ENCODE peak calls at places on chromosomes 5 and 9, in five cellular contexts. One of them, this sample, is unnamed.

GRCh38 chr9:106970219-106970975 is 107.4 kb downstream of the ZNF462 start:
- DNase-seq in neural progenitor cell: no peak
- DNase-seq in hepatocyte: no peak
- DNase-seq in SK-N-SH: no peak
- DNase-seq in OCI-LY7: no peak
- DNase-seq in this sample: no peak

GRCh38 chr5:10707198-10708187 is 53.5 kb downstream of the DAP start:
- DNase-seq in neural progenitor cell: no peak
- DNase-seq in hepatocyte: no peak
- DNase-seq in SK-N-SH: no peak
- DNase-seq in OCI-LY7: no peak
- DNase-seq in this sample: no peak

GRCh38 chr9:112166176-112167140 is 8.6 kb downstream of the SUSD1 start:
- DNase-seq in neural progenitor cell: peak
- DNase-seq in hepatocyte: peak
- DNase-seq in SK-N-SH: no peak
- DNase-seq in OCI-LY7: no peak
- DNase-seq in this sample: no peak

GRCh38 chr9:71987471-71988371 is 72.7 kb downstream of the C9orf57 start:
- DNase-seq in neural progenitor cell: no peak
- DNase-seq in hepatocyte: peak
- DNase-seq in SK-N-SH: no peak
- DNase-seq in OCI-LY7: no peak
- DNase-seq in this sample: no peak

GRCh38 chr9:15711531-15712295 is 158.9 kb downstream of the CCDC171 start:
- DNase-seq in neural progenitor cell: no peak
- DNase-seq in hepatocyte: no peak
- DNase-seq in SK-N-SH: no peak
- DNase-seq in OCI-LY7: no peak
- DNase-seq in this sample: no peak

GRCh38 chr5:90434116-90434714 is 24.7 kb upstream of the CETN3 start:
- DNase-seq in neural progenitor cell: peak
- DNase-seq in hepatocyte: peak
- DNase-seq in SK-N-SH: peak
- DNase-seq in OCI-LY7: peak
- DNase-seq in this sample: peak

GRCh38 chr9:131539223-131539923 is 6.0 kb upstream of the PRRT1B start:
- DNase-seq in neural progenitor cell: no peak
- DNase-seq in hepatocyte: no peak
- DNase-seq in SK-N-SH: no peak
- DNase-seq in OCI-LY7: no peak
- DNase-seq in this sample: no peak

GRCh38 chr5:5980601-5981000 is 397.7 kb downstream of the MED10 start:
- DNase-seq in neural progenitor cell: no peak
- DNase-seq in hepatocyte: no peak
- DNase-seq in SK-N-SH: no peak
- DNase-seq in OCI-LY7: no peak
- DNase-seq in this sample: no peak

GRCh38 chr5:75355236-75355635 is 18.2 kb downstream of the HMGCR start:
- DNase-seq in neural progenitor cell: no peak
- DNase-seq in hepatocyte: no peak
- DNase-seq in SK-N-SH: no peak
- DNase-seq in OCI-LY7: no peak
- DNase-seq in this sample: no peak

GRCh38 chr9:89594811-89595550 is 9.8 kb upstream of the GADD45G start:
- DNase-seq in neural progenitor cell: no peak
- DNase-seq in hepatocyte: no peak
- DNase-seq in SK-N-SH: no peak
- DNase-seq in OCI-LY7: no peak
- DNase-seq in this sample: no peak

GRCh38 chr9:128275198-128276007 is at the start of gene GOLGA2:
- DNase-seq in neural progenitor cell: peak
- DNase-seq in hepatocyte: peak
- DNase-seq in SK-N-SH: peak
- DNase-seq in OCI-LY7: no peak
- DNase-seq in this sample: peak

GRCh38 chr5:139494832-139495231 is 12.3 kb upstream of the STING1 start:
- DNase-seq in neural progenitor cell: no peak
- DNase-seq in hepatocyte: no peak
- DNase-seq in SK-N-SH: no peak
- DNase-seq in OCI-LY7: no peak
- DNase-seq in this sample: no peak

GRCh38 chr9:133643362-133643755 is 7.2 kb downstream of the DBH start:
- DNase-seq in neural progenitor cell: no peak
- DNase-seq in hepatocyte: no peak
- DNase-seq in SK-N-SH: no peak
- DNase-seq in OCI-LY7: no peak
- DNase-seq in this sample: no peak

GRCh38 chr5:17000296-17000939 is 64.3 kb upstream of the MYO10 start:
- DNase-seq in neural progenitor cell: no peak
- DNase-seq in hepatocyte: peak
- DNase-seq in SK-N-SH: no peak
- DNase-seq in OCI-LY7: no peak
- DNase-seq in this sample: peak

GRCh38 chr5:74595143-74595915 is 45.2 kb downstream of the ENC1 start:
- DNase-seq in neural progenitor cell: no peak
- DNase-seq in hepatocyte: peak
- DNase-seq in SK-N-SH: no peak
- DNase-seq in OCI-LY7: no peak
- DNase-seq in this sample: peak

GRCh38 chr5:151952233-151952632 is 27.6 kb upstream of the GLRA1 start:
- DNase-seq in neural progenitor cell: no peak
- DNase-seq in hepatocyte: no peak
- DNase-seq in SK-N-SH: no peak
- DNase-seq in OCI-LY7: no peak
- DNase-seq in this sample: no peak

GRCh38 chr9:16207161-16207560 is 654.3 kb downstream of the CCDC171 start:
- DNase-seq in neural progenitor cell: peak
- DNase-seq in hepatocyte: peak
- DNase-seq in SK-N-SH: no peak
- DNase-seq in OCI-LY7: no peak
- DNase-seq in this sample: no peak

GRCh38 chr5:56270058-56270457 is 36.9 kb upstream of the ANKRD55 start:
- DNase-seq in neural progenitor cell: no peak
- DNase-seq in hepatocyte: no peak
- DNase-seq in SK-N-SH: peak
- DNase-seq in OCI-LY7: peak
- DNase-seq in this sample: no peak

GRCh38 chr5:172007153-172007794 is 836 bp upstream of the FBXW11 start:
- DNase-seq in neural progenitor cell: peak
- DNase-seq in hepatocyte: no peak
- DNase-seq in SK-N-SH: peak
- DNase-seq in OCI-LY7: peak
- DNase-seq in this sample: no peak

GRCh38 chr9:107486674-107487520 is 2.7 kb downstream of the KLF4 start:
- DNase-seq in neural progenitor cell: no peak
- DNase-seq in hepatocyte: no peak
- DNase-seq in SK-N-SH: no peak
- DNase-seq in OCI-LY7: no peak
- DNase-seq in this sample: no peak

GRCh38 chr5:147504001-147504400 is 5.9 kb downstream of the DPYSL3 start:
- DNase-seq in neural progenitor cell: no peak
- DNase-seq in hepatocyte: peak
- DNase-seq in SK-N-SH: no peak
- DNase-seq in OCI-LY7: no peak
- DNase-seq in this sample: no peak

GRCh38 chr5:39224196-39224754 is 4.9 kb upstream of the FYB1 start:
- DNase-seq in neural progenitor cell: peak
- DNase-seq in hepatocyte: peak
- DNase-seq in SK-N-SH: no peak
- DNase-seq in OCI-LY7: no peak
- DNase-seq in this sample: no peak
- TF ChIP-seq EZH2phosphoT487 in neural progenitor cell: no peak
- TF ChIP-seq EZH2phosphoT487 in hepatocyte: no peak
- TF ChIP-seq EZH2phosphoT487 in SK-N-SH: no peak
- TF ChIP-seq EZH2phosphoT487 in OCI-LY7: no peak
- TF ChIP-seq EZH2phosphoT487 in this sample: no peak

GRCh38 chr9:137318976-137319375 is 16.9 kb upstream of the NRARP start:
- DNase-seq in neural progenitor cell: peak
- DNase-seq in hepatocyte: peak
- DNase-seq in SK-N-SH: peak
- DNase-seq in OCI-LY7: no peak
- DNase-seq in this sample: no peak
- TF ChIP-seq CTCF in neural progenitor cell: peak
- TF ChIP-seq CTCF in hepatocyte: no peak
- TF ChIP-seq CTCF in SK-N-SH: no peak
- TF ChIP-seq CTCF in OCI-LY7: no peak
- TF ChIP-seq CTCF in this sample: no peak

GRCh38 chr9:104319198-104319597 is 184.9 kb upstream of the OR13F1 start:
- DNase-seq in neural progenitor cell: no peak
- DNase-seq in hepatocyte: no peak
- DNase-seq in SK-N-SH: no peak
- DNase-seq in OCI-LY7: no peak
- DNase-seq in this sample: no peak
- TF ChIP-seq EZH2phosphoT487 in neural progenitor cell: no peak
- TF ChIP-seq EZH2phosphoT487 in hepatocyte: no peak
- TF ChIP-seq EZH2phosphoT487 in SK-N-SH: no peak
- TF ChIP-seq EZH2phosphoT487 in OCI-LY7: no peak
- TF ChIP-seq EZH2phosphoT487 in this sample: no peak

DNA sequence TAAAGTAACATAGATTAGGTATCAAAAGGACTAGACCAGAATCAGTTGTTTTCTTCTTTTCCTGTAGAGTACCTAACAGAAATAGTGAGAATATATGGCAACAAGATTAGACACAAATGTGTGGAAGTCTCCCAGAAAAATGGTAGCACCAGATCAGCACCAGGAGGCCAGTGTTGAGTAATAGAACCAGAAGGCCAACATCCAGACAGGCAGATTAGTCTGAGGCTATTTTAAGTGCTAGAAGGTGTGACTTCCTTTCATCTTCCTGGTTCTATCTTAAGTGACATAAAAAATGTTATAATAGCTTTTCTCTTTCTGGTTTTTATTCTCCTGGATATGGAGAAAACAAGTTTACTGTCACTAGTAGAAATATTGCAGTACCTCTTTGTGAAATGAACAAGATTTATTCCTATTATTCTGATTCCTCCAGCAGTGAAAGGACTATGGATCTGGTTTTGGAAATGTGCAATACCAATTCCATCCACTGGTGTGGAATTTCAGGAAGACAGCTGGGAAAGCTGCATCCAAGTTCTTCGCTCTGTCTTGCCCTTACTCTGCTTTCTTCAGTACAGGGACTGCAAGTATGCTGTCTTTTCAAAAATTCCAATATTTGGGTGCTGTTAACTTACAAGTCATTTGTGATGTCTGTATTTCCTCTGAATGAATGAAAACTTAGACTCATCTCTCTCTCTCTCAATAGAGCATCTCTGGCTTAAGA is 39.1 kb downstream of the SHLD3 start:
- DNase-seq in neural progenitor cell: peak
- DNase-seq in hepatocyte: peak
- DNase-seq in SK-N-SH: peak
- DNase-seq in OCI-LY7: no peak
- DNase-seq in this sample: peak
- TF ChIP-seq CTCF in neural progenitor cell: peak
- TF ChIP-seq CTCF in hepatocyte: peak
- TF ChIP-seq CTCF in SK-N-SH: peak
- TF ChIP-seq CTCF in OCI-LY7: peak
- TF ChIP-seq CTCF in this sample: peak

GRCh38 chr9:121773286-121773953 is 122.0 kb downstream of the DAB2IP start:
- DNase-seq in neural progenitor cell: no peak
- DNase-seq in hepatocyte: no peak
- DNase-seq in SK-N-SH: no peak
- DNase-seq in OCI-LY7: no peak
- DNase-seq in this sample: no peak

GRCh38 chr9:121771418-121771817 is 120.0 kb downstream of the DAB2IP start:
- DNase-seq in neural progenitor cell: no peak
- DNase-seq in hepatocyte: no peak
- DNase-seq in SK-N-SH: no peak
- DNase-seq in OCI-LY7: no peak
- DNase-seq in this sample: no peak

GRCh38 chr9:121771851-121772599 is 120.6 kb downstream of the DAB2IP start:
- DNase-seq in neural progenitor cell: no peak
- DNase-seq in hepatocyte: no peak
- DNase-seq in SK-N-SH: no peak
- DNase-seq in OCI-LY7: no peak
- DNase-seq in this sample: no peak

GRCh38 chr9:121773954-121774714 is 122.7 kb downstream of the DAB2IP start:
- DNase-seq in neural progenitor cell: no peak
- DNase-seq in hepatocyte: no peak
- DNase-seq in SK-N-SH: no peak
- DNase-seq in OCI-LY7: no peak
- DNase-seq in this sample: no peak

GRCh38 chr9:121772600-121773285 is 121.3 kb downstream of the DAB2IP start:
- DNase-seq in neural progenitor cell: no peak
- DNase-seq in hepatocyte: no peak
- DNase-seq in SK-N-SH: no peak
- DNase-seq in OCI-LY7: no peak
- DNase-seq in this sample: no peak
- TF ChIP-seq EZH2phosphoT487 in neural progenitor cell: no peak
- TF ChIP-seq EZH2phosphoT487 in hepatocyte: no peak
- TF ChIP-seq EZH2phosphoT487 in SK-N-SH: no peak
- TF ChIP-seq EZH2phosphoT487 in OCI-LY7: no peak
- TF ChIP-seq EZH2phosphoT487 in this sample: no peak

GRCh38 chr9:6681147-6681956 is 35.8 kb upstream of the GLDC start:
- DNase-seq in neural progenitor cell: peak
- DNase-seq in hepatocyte: peak
- DNase-seq in SK-N-SH: peak
- DNase-seq in OCI-LY7: peak
- DNase-seq in this sample: peak

GRCh38 chr9:6680797-6681146 is 35.2 kb upstream of the GLDC start:
- DNase-seq in neural progenitor cell: peak
- DNase-seq in hepatocyte: peak
- DNase-seq in SK-N-SH: peak
- DNase-seq in OCI-LY7: no peak
- DNase-seq in this sample: no peak

GRCh38 chr9:6677803-6678202 is 32.3 kb upstream of the GLDC start:
- DNase-seq in neural progenitor cell: no peak
- DNase-seq in hepatocyte: no peak
- DNase-seq in SK-N-SH: no peak
- DNase-seq in OCI-LY7: no peak
- DNase-seq in this sample: no peak

GRCh38 chr9:6686396-6686795 is 40.9 kb upstream of the GLDC start:
- DNase-seq in neural progenitor cell: no peak
- DNase-seq in hepatocyte: peak
- DNase-seq in SK-N-SH: no peak
- DNase-seq in OCI-LY7: peak
- DNase-seq in this sample: no peak

DNA sequence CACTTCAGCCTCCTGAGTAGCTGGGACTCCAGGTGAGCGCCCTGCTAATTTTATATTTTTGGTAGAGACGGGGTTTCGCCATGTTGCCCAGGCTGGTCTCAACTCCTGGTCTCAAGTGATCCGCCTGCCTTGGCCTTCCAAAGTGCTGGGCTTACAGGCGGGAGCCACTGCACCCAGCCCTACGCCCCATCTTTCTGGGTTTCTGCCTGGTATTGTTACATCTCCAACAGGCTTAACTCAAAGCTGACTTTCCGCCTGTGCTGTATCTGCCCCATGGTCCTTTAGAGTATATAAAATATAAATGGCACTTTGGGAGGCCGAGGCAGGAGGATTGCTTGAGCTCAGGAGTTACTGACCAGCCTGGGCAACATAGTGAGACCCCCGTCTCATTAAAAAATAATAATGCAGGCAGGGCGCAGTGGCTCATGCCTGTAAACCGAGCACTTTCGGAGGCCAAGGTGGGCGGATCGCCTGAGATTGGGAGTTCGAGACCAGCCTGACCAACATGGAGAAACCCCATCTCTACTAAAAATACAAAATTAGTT is 36.5 kb upstream of the GLDC start:
- DNase-seq in neural progenitor cell: peak
- DNase-seq in hepatocyte: no peak
- DNase-seq in SK-N-SH: peak
- DNase-seq in OCI-LY7: no peak
- DNase-seq in this sample: no peak
- TF ChIP-seq CTCF in neural progenitor cell: no peak
- TF ChIP-seq CTCF in hepatocyte: no peak
- TF ChIP-seq CTCF in SK-N-SH: no peak
- TF ChIP-seq CTCF in OCI-LY7: no peak
- TF ChIP-seq CTCF in this sample: no peak